ENCODE peak calls at places on chromosomes 2 and 18, in nine cellular contexts. Y is K562, L is A549, P is HepG2, Z is HCT116, F is SK-N-SH, D is GM23338, S is GM12878, B is Panc1. C is an unnamed sample.
A peak's percentile ranks its signal among the peaks of the same experiment; 100 is the strongest.

GRCh38 chr2:8623958-8624591 is 57.8 kb upstream of the ID2 start:
- DNase-seq in P (no peak), D (no peak), S (no peak), L (no peak), Z (no peak), B (no peak), F (peak; percentile 80), Y (no peak), C (no peak)

GRCh38 chr2:8491296-8492048 is 190.4 kb upstream of the ID2 start:
- DNase-seq in D (no peak), P (no peak), F (no peak), B (no peak), S (no peak), Y (no peak), L (no peak), Z (no peak), C (no peak)

GRCh38 chr2:2291500-2292260 is 39.4 kb downstream of the MYT1L start:
- DNase-seq in D (peak; percentile 83), L (peak; percentile 13), P (no peak), Z (no peak), Y (no peak), F (peak; percentile 85), S (no peak), B (no peak), C (no peak)

GRCh38 chr2:96918754-96919550 is 49.1 kb upstream of the SEMA4C start:
- DNase-seq in L (no peak), F (no peak), Y (peak; percentile 73), S (no peak), P (no peak), Z (no peak), B (no peak), D (no peak), C (no peak)

GRCh38 chr2:28465148-28465885 is 30.5 kb upstream of the PLB1 start:
- DNase-seq in D (no peak), S (no peak), F (no peak), B (no peak), L (no peak), P (peak; percentile 45), Z (no peak), Y (no peak), C (no peak)

GRCh38 chr2:99598435-99598834 is 108.6 kb upstream of the REV1 start:
- DNase-seq in L (no peak), S (no peak), F (no peak), P (no peak), B (no peak), D (peak; percentile 74), Y (no peak), Z (no peak), C (no peak)

GRCh38 chr18:36572135-36572856 is 256.5 kb downstream of the TPGS2 start:
- DNase-seq in F (peak; percentile 48), S (peak; percentile 38), L (peak; percentile 28), Y (peak; percentile 22), D (peak; percentile 72), Z (peak; percentile 8), B (peak; percentile 46), P (peak; percentile 19), C (peak; percentile 15)

GRCh38 chr18:69755856-69756496 is 191.7 kb downstream of the CD226 start:
- DNase-seq in F (no peak), P (no peak), B (no peak), S (no peak), D (no peak), Z (no peak), Y (no peak), L (no peak), C (no peak)

GRCh38 chr2:47250576-47251403 is 95.7 kb upstream of the STPG4 start:
- DNase-seq in S (no peak), P (no peak), L (no peak), Z (no peak), B (no peak), F (no peak), D (no peak), Y (peak; percentile 39), C (no peak)

GRCh38 chr2:232420463-232421188 is 14.0 kb downstream of the ALPG start:
- DNase-seq in Z (no peak), P (peak; percentile 16), Y (no peak), S (no peak), B (no peak), F (peak; percentile 66), D (peak; percentile 77), L (peak; percentile 29), C (peak; percentile 12)

GRCh38 chr2:186129767-186130581 is 356.1 kb upstream of the ZC3H15 start:
- DNase-seq in P (peak; percentile 75), L (peak; percentile 15), F (no peak), Y (no peak), Z (peak; percentile 42), S (no peak), D (peak; percentile 44), B (peak; percentile 22), C (no peak)

GRCh38 chr18:44725300-44726096 is 44.8 kb downstream of the SETBP1 start:
- DNase-seq in B (no peak), P (no peak), D (no peak), F (no peak), Y (peak; percentile 56), Z (no peak), L (no peak), S (peak; percentile 71), C (no peak)

GRCh38 chr2:74886811-74887210 is 52.9 kb downstream of the HK2 start:
- DNase-seq in P (no peak), Z (no peak), L (peak; percentile 35), F (peak; percentile 50), B (no peak), S (no peak), D (no peak), Y (no peak), C (no peak)
- TF ChIP-seq CTCF in P (peak; percentile 49), Z (no peak), L (peak; percentile 20), F (no peak), B (peak; percentile 30), S (no peak), D (peak; percentile 49), Y (no peak), C (no peak)

DNA sequence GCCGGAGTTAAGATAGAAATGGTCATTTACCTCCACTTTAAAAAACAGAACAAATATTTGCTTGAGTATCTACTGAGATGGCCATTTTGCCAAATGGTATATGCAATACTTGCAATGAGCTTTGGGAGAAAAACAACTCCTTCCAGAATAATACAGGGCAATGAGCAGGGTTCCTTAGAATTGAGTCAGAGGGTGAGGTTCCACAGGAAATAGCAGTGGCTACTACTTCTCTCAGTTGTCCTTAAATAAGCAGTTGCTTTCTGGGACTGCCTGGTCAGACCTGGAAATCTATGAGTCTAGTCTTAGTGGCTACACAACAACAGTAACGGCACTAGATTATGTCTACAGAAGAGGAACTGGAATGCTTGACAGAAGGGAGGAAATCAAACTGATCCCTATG is 80.9 kb upstream of the CCDC85A start:
- DNase-seq in B (no peak), D (no peak), P (no peak), Y (no peak), F (no peak), L (no peak), S (no peak), Z (no peak), C (no peak)
- TF ChIP-seq REST in B (no peak), D (no peak), P (no peak), Y (no peak), F (no peak), L (no peak), S (no peak), Z (no peak), C (no peak)

GRCh38 chr2:220669324-220669723 is 902.8 kb downstream of the EPHA4 start:
- DNase-seq in Z (no peak), S (no peak), P (no peak), Y (no peak), D (no peak), F (no peak), L (no peak), B (no peak), C (no peak)
- H3K4me3 ChIP-seq in Z (no peak overlapping the region), S (no peak overlapping the region), P (no peak overlapping the region), Y (no peak overlapping the region), D (no peak overlapping the region), F (no peak overlapping the region), L (no peak overlapping the region), B (no peak overlapping the region), C (no peak overlapping the region)

GRCh38 chr2:155363349-155363888 is 664.9 kb downstream of the KCNJ3 start:
- DNase-seq in D (no peak), B (no peak), F (no peak), Z (no peak), L (no peak), P (no peak), Y (peak; percentile 26), S (no peak), C (no peak)

GRCh38 chr2:155364766-155365165 is 666.3 kb downstream of the KCNJ3 start:
- DNase-seq in D (no peak), Y (no peak), B (no peak), S (no peak), Z (no peak), F (no peak), P (no peak), L (no peak), C (no peak)

GRCh38 chr2:155372969-155373368 is 674.5 kb downstream of the KCNJ3 start:
- DNase-seq in S (no peak), Z (peak; percentile 3), L (peak; percentile 22), P (no peak), D (peak; percentile 56), Y (no peak), B (no peak), F (no peak), C (no peak)

DNA sequence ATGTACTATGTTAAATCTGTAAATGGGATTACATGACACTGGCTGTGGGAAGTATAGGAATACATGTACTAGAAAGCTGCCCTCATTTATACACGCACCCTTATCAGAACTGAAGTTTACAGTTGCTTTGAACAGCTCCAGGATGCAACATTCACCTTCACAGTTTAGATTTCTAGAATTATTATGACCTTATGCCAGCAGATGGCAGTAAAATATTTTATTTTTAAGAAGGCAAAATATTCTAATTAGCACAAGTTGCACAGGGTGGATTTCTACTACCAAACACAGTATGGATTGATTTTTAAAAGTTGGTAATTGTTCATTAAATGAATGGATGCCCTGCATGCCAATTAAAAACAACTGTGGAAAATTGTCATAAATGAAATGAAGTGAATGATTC is 670.4 kb downstream of the KCNJ3 start:
- DNase-seq in L (peak; percentile 19), P (peak; percentile 12), D (peak; percentile 15), F (no peak), Y (no peak), B (no peak), S (no peak), Z (peak; percentile 3), C (no peak)
- TF ChIP-seq CTCF in L (peak; percentile 46), P (peak; percentile 33), D (peak; percentile 20), F (peak; percentile 58), Y (peak; percentile 49), B (peak; percentile 45), S (peak; percentile 9), Z (peak; percentile 20), C (no peak)

GRCh38 chr2:136238552-136239346 is 120.8 kb upstream of the CXCR4 start:
- DNase-seq in F (no peak), P (no peak), L (no peak), B (peak; percentile 8), Y (no peak), Z (no peak), S (peak; percentile 78), D (no peak), C (peak; percentile 80)
- TF ChIP-seq REST in F (no peak), P (no peak), L (no peak), B (no peak), Y (no peak), Z (no peak), S (no peak), D (no peak), C (no peak)